ENCODE peak calls at places on chromosome 10, in ten cellular contexts. B, X, L, J, W, D, Z, T, M and R are unnamed samples.

GRCh38 chr10:71156436-71156835 is 55.9 kb upstream of the UNC5B start:
- DNase-seq in B (no peak), X (no peak), L (no peak), J (no peak), W (no peak), D (no peak), Z (no peak), T (no peak), M (no peak), R (no peak)

GRCh38 chr10:12431453-12432101 is 82.2 kb downstream of the CAMK1D start:
- DNase-seq in B (no peak), X (peak; percentile 67), L (no peak), J (no peak), W (no peak), D (no peak), Z (no peak), T (no peak), M (no peak), R (no peak)

GRCh38 chr10:7248148-7248547 is 162.7 kb downstream of the SFMBT2 start:
- DNase-seq in B (no peak), X (no peak), L (no peak), J (no peak), W (no peak), D (no peak), Z (no peak), T (no peak), M (no peak), R (no peak)

GRCh38 chr10:129743738-129744133 is 220.3 kb downstream of the EBF3 start:
- DNase-seq in B (no peak), X (peak; percentile 38), L (no peak), J (no peak), W (no peak), D (no peak), Z (peak; percentile 2), T (no peak), M (no peak), R (no peak)

GRCh38 chr10:97713351-97713827 is at the start of gene MARVELD1:
- DNase-seq in B (peak; percentile 78), X (peak; percentile 93), L (peak; percentile 50), J (no peak), W (peak; percentile 77), D (peak; percentile 94), Z (peak; percentile 33), T (peak; percentile 87), M (peak; percentile 82), R (peak; percentile 88)

GRCh38 chr10:125158528-125159485 is 1.6 kb downstream of the CTBP2 start:
- DNase-seq in B (peak; percentile 53), X (peak; percentile 71), L (peak; percentile 61), J (no peak), W (peak; percentile 59), D (peak; percentile 82), Z (no peak), T (peak; percentile 63), M (peak; percentile 46), R (peak; percentile 81)

GRCh38 chr10:93436577-93436976 is 45.6 kb downstream of the MYOF start:
- DNase-seq in B (peak; percentile 99), X (peak; percentile 87), L (no peak), J (no peak), W (peak; percentile 83), D (no peak), Z (no peak), T (peak; percentile 82), M (no peak), R (no peak)

GRCh38 chr10:124120410-124121061 is 27.1 kb upstream of the CHST15 start:
- DNase-seq in B (no peak), X (no peak), L (no peak), J (no peak), W (no peak), D (no peak), Z (no peak), T (no peak), M (no peak), R (no peak)

GRCh38 chr10:5981529-5981928 is 4.2 kb upstream of the IL15RA start:
- DNase-seq in B (no peak), X (no peak), L (no peak), J (no peak), W (no peak), D (no peak), Z (no peak), T (no peak), M (no peak), R (peak; percentile 77)

GRCh38 chr10:5976689-5977470 is 463 bp downstream of the IL15RA start:
- DNase-seq in B (peak; percentile 59), X (peak; percentile 77), L (peak; percentile 64), J (no peak), W (no peak), D (peak; percentile 88), Z (peak; percentile 57), T (peak; percentile 38), M (peak; percentile 82), R (peak; percentile 86)

GRCh38 chr10:5975641-5976473 is 1.5 kb downstream of the IL15RA start:
- DNase-seq in B (peak; percentile 15), X (peak; percentile 85), L (no peak), J (no peak), W (peak; percentile 81), D (no peak), Z (no peak), T (no peak), M (no peak), R (peak; percentile 71)

GRCh38 chr10:5973069-5973468 is 4.3 kb downstream of the IL15RA start:
- DNase-seq in B (no peak), X (peak; percentile 19), L (no peak), J (no peak), W (no peak), D (no peak), Z (no peak), T (no peak), M (no peak), R (peak; percentile 13)

GRCh38 chr10:5977471-5978370 is at the start of gene IL15RA:
- DNase-seq in B (peak; percentile 52), X (peak; percentile 85), L (peak; percentile 94), J (no peak), W (peak; percentile 83), D (peak; percentile 93), Z (peak; percentile 81), T (peak; percentile 52), M (peak; percentile 90), R (peak; percentile 90)
- TF ChIP-seq CTCF in B (no peak), X (no peak), L (peak; percentile 43), J (peak; percentile 18), W (peak; percentile 56), D (no peak), Z (peak; percentile 77), T (no peak), M (peak; percentile 28), R (no peak)

GRCh38 chr10:49407552-49408137 is 11.8 kb upstream of the DRGX start:
- DNase-seq in B (peak; percentile 81), X (no peak), L (peak; percentile 80), J (no peak), W (peak; percentile 72), D (peak; percentile 86), Z (peak; percentile 90), T (peak; percentile 79), M (peak; percentile 82), R (peak; percentile 92)

GRCh38 chr10:49412571-49412970 is 16.7 kb upstream of the DRGX start:
- DNase-seq in B (no peak), X (no peak), L (no peak), J (no peak), W (no peak), D (no peak), Z (no peak), T (no peak), M (no peak), R (no peak)

GRCh38 chr10:49409755-49410154 is 13.9 kb upstream of the DRGX start:
- DNase-seq in B (no peak), X (no peak), L (no peak), J (no peak), W (peak; percentile 30), D (no peak), Z (peak; percentile 37), T (no peak), M (no peak), R (no peak)

GRCh38 chr10:49410365-49411074 is 14.6 kb upstream of the DRGX start:
- DNase-seq in B (no peak), X (no peak), L (no peak), J (no peak), W (peak; percentile 55), D (no peak), Z (peak; percentile 80), T (no peak), M (no peak), R (no peak)

DNA sequence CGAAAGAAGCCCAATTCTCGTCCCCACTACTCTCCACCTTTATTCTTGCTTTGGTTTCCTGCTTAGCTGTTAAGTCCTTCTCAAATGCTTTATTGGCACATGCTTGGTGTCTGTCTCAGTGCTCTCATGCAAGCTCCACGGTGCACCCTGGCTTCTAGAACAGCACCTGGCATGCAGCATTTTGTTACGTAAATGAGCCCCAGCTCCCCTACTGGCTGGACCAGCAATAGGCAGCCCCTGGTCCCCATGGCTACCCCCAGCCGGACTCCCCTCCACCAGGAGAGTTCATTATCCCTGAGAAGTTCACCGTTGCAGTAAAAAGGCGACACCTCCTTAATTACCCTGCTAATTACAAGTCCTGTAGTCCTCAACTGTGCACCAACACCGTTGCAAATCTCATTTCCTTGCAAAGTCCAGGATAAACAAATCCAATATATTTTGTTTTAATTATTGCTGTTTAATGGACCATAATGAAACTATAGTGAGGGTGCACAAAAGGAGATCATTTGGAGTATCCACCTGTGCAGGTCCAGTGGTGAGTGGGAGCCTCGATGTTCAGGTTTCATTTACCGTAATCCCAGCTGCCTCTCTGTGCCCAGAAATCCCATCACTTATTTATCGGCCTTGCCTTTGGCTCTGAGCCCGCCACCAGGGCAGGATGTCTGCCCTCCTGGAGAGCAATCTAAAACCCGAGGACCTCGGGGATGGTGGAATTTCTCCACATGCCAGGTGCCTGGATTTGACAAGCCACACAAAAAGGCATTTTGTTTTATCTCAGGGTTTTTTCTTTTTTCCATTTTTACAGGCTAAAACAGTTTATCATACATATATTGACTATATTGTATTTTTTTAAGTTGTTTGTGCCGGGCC is 12.8 kb upstream of the DRGX start:
- DNase-seq in B (no peak), X (no peak), L (no peak), J (no peak), W (peak; percentile 46), D (no peak), Z (peak; percentile 38), T (peak; percentile 37), M (peak; percentile 71), R (no peak)
- TF ChIP-seq CTCF in B (no peak), X (no peak), L (peak; percentile 11), J (no peak), W (peak; percentile 19), D (no peak), Z (no peak), T (peak; percentile 58), M (peak; percentile 72), R (no peak)

GRCh38 chr10:113309791-113310190 is 243.1 kb upstream of the HABP2 start:
- DNase-seq in B (no peak), X (no peak), L (no peak), J (no peak), W (no peak), D (no peak), Z (no peak), T (no peak), M (no peak), R (no peak)
- TF ChIP-seq CTCF in B (no peak), X (no peak), L (no peak), J (no peak), W (no peak), D (no peak), Z (no peak), T (no peak), M (no peak), R (no peak)

DNA sequence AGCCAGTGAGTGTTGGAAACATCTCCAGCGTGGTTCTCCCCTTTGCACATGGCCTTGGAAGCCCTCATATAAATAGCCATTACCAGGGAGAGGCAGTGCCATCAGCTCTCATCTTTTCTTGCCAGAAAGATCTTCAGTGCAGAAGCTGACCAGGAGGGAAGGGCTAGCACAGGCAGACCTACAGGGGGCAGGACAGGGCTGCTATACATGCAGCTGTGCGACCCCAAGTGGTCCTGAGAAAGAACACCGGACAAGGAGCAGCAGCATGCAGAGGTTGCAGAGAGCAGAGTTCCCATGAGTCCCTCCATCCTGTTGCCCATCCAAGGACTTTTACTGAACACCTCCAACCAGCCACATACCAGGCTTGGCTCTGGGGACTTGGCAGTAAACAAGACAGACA is 17.1 kb downstream of the GRID1 start:
- DNase-seq in B (no peak), X (no peak), L (peak; percentile 6), J (no peak), W (no peak), D (peak; percentile 8), Z (no peak), T (peak; percentile 30), M (peak; percentile 48), R (no peak)
- TF ChIP-seq CTCF in B (peak; percentile 3), X (no peak), L (no peak), J (no peak), W (no peak), D (no peak), Z (no peak), T (peak; percentile 48), M (peak; percentile 98), R (peak; percentile 38)